ENCODE peak calls at places on chromosomes 7 and 10, in seven cellular contexts. One of them, this sample, is unnamed.

GRCh38 chr10:49141541-49142332 is 7.9 kb upstream of the FAM170B start:
- DNase-seq in Peyer's patch: no peak
- DNase-seq in left lung: no peak
- DNase-seq in hepatocyte: no peak
- DNase-seq in esophagus squamous epithelium: no peak
- DNase-seq in WTC11: no peak
- DNase-seq in GM13976: peak
- DNase-seq in this sample: no peak

GRCh38 chr7:112505495-112505894 is 24.7 kb downstream of the LSMEM1 start:
- DNase-seq in Peyer's patch: no peak
- DNase-seq in left lung: no peak
- DNase-seq in hepatocyte: peak
- DNase-seq in esophagus squamous epithelium: no peak
- DNase-seq in WTC11: no peak
- DNase-seq in GM13976: no peak
- DNase-seq in this sample: no peak

GRCh38 chr10:95467162-95467599 is 94.0 kb downstream of the SORBS1 start:
- DNase-seq in Peyer's patch: no peak
- DNase-seq in left lung: no peak
- DNase-seq in hepatocyte: peak
- DNase-seq in esophagus squamous epithelium: no peak
- DNase-seq in WTC11: peak
- DNase-seq in GM13976: no peak
- DNase-seq in this sample: no peak

GRCh38 chr10:62050941-62051433 is 149.5 kb downstream of the ARID5B start:
- DNase-seq in Peyer's patch: no peak
- DNase-seq in left lung: peak
- DNase-seq in hepatocyte: peak
- DNase-seq in esophagus squamous epithelium: no peak
- DNase-seq in WTC11: no peak
- DNase-seq in GM13976: peak
- DNase-seq in this sample: no peak

GRCh38 chr10:46220872-46221538 is 65.8 kb upstream of the ANTXRL start:
- DNase-seq in Peyer's patch: peak
- DNase-seq in left lung: no peak
- DNase-seq in hepatocyte: no peak
- DNase-seq in esophagus squamous epithelium: no peak
- DNase-seq in WTC11: no peak
- DNase-seq in GM13976: no peak
- DNase-seq in this sample: no peak

GRCh38 chr7:75572814-75573213 is 80.7 kb downstream of the SPDYE5 start:
- DNase-seq in Peyer's patch: no peak
- DNase-seq in left lung: no peak
- DNase-seq in hepatocyte: no peak
- DNase-seq in esophagus squamous epithelium: no peak
- DNase-seq in WTC11: no peak
- DNase-seq in GM13976: no peak
- DNase-seq in this sample: no peak

GRCh38 chr10:69383485-69384089 is 33.1 kb downstream of the TACR2 start:
- DNase-seq in Peyer's patch: no peak
- DNase-seq in left lung: no peak
- DNase-seq in hepatocyte: no peak
- DNase-seq in esophagus squamous epithelium: no peak
- DNase-seq in WTC11: no peak
- DNase-seq in GM13976: no peak
- DNase-seq in this sample: no peak

GRCh38 chr7:142513221-142513955 is 235.9 kb upstream of the PRSS1 start:
- DNase-seq in Peyer's patch: no peak
- DNase-seq in left lung: no peak
- DNase-seq in hepatocyte: no peak
- DNase-seq in esophagus squamous epithelium: no peak
- DNase-seq in WTC11: no peak
- DNase-seq in GM13976: no peak
- DNase-seq in this sample: no peak

GRCh38 chr7:29945259-29945809 is 44.3 kb downstream of the SCRN1 start:
- DNase-seq in Peyer's patch: no peak
- DNase-seq in left lung: no peak
- DNase-seq in hepatocyte: no peak
- DNase-seq in esophagus squamous epithelium: no peak
- DNase-seq in WTC11: no peak
- DNase-seq in GM13976: no peak
- DNase-seq in this sample: no peak

GRCh38 chr10:35194906-35195305 is 68.3 kb downstream of the CREM start:
- DNase-seq in Peyer's patch: no peak
- DNase-seq in left lung: no peak
- DNase-seq in hepatocyte: peak
- DNase-seq in esophagus squamous epithelium: no peak
- DNase-seq in WTC11: no peak
- DNase-seq in GM13976: no peak
- DNase-seq in this sample: no peak

GRCh38 chr7:21746949-21747348 is 198.8 kb downstream of the CDCA7L start:
- DNase-seq in Peyer's patch: no peak
- DNase-seq in left lung: no peak
- DNase-seq in hepatocyte: no peak
- DNase-seq in esophagus squamous epithelium: no peak
- DNase-seq in WTC11: no peak
- DNase-seq in GM13976: no peak
- DNase-seq in this sample: no peak

GRCh38 chr7:68730871-68731403 is 867.3 kb upstream of the AUTS2 start:
- DNase-seq in Peyer's patch: peak
- DNase-seq in left lung: no peak
- DNase-seq in hepatocyte: peak
- DNase-seq in esophagus squamous epithelium: no peak
- DNase-seq in WTC11: no peak
- DNase-seq in GM13976: no peak
- DNase-seq in this sample: no peak

GRCh38 chr10:111087968-111088505 is 11.2 kb downstream of the ADRA2A start:
- DNase-seq in Peyer's patch: no peak
- DNase-seq in left lung: no peak
- DNase-seq in hepatocyte: no peak
- DNase-seq in esophagus squamous epithelium: no peak
- DNase-seq in WTC11: no peak
- DNase-seq in GM13976: no peak
- DNase-seq in this sample: no peak

GRCh38 chr7:108335264-108335918 is 120.8 kb downstream of the NRCAM start:
- DNase-seq in Peyer's patch: no peak
- DNase-seq in left lung: no peak
- DNase-seq in hepatocyte: peak
- DNase-seq in esophagus squamous epithelium: no peak
- DNase-seq in WTC11: no peak
- DNase-seq in GM13976: no peak
- DNase-seq in this sample: no peak

GRCh38 chr10:86304436-86304835 is 62.2 kb downstream of the GRID1 start:
- DNase-seq in Peyer's patch: no peak
- DNase-seq in left lung: no peak
- DNase-seq in hepatocyte: no peak
- DNase-seq in esophagus squamous epithelium: no peak
- DNase-seq in WTC11: no peak
- DNase-seq in GM13976: no peak
- DNase-seq in this sample: no peak

GRCh38 chr7:31883761-31884164 is 186.4 kb downstream of the PDE1C start:
- DNase-seq in Peyer's patch: no peak
- DNase-seq in left lung: no peak
- DNase-seq in hepatocyte: no peak
- DNase-seq in esophagus squamous epithelium: no peak
- DNase-seq in WTC11: no peak
- DNase-seq in GM13976: peak
- DNase-seq in this sample: no peak

GRCh38 chr7:13262929-13263530 is 575.6 kb downstream of the ARL4A start:
- DNase-seq in Peyer's patch: no peak
- DNase-seq in left lung: no peak
- DNase-seq in hepatocyte: peak
- DNase-seq in esophagus squamous epithelium: no peak
- DNase-seq in WTC11: no peak
- DNase-seq in GM13976: no peak
- DNase-seq in this sample: no peak

DNA sequence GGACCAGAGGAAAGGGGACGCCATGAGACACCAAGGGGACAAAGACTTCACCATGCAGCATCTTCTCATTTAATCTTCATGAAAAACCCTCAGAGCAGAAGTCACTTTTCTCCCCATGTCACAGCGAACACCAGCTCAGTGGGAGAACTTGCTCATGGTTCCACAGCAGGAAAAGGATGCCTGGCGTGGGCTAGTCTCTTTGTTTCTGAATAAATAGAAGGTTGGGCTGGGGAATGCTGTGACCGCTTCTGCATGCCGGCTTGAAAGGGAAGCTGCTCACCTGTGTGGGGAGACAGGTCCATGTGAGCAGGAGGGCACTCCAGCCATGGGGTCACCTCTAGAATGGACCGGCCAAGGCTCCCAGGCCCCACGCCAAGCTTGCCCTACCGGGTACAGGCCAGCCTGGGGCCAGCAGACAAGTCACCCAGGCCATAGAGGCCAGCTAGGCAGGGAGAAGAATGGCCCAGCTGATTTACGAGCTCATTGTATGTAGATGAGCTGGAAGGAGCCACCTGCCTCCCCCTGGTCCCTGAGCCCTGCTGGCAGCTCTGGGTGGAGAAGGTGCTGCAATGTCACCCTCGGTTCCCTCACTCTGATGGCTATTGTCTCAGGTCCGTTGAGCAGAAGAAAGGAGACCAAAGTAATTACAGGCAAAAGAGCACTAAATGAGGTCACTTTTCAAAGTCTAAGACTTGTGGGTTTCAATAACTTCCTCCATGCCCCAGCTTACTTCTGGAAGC is 82.0 kb upstream of the PDZD8 start:
- DNase-seq in Peyer's patch: no peak
- DNase-seq in left lung: no peak
- DNase-seq in hepatocyte: no peak
- DNase-seq in esophagus squamous epithelium: no peak
- DNase-seq in WTC11: no peak
- DNase-seq in GM13976: no peak
- DNase-seq in this sample: no peak
- TF ChIP-seq CTCF in Peyer's patch: no peak
- TF ChIP-seq CTCF in left lung: no peak
- TF ChIP-seq CTCF in hepatocyte: no peak
- TF ChIP-seq CTCF in esophagus squamous epithelium: no peak
- TF ChIP-seq CTCF in WTC11: no peak
- TF ChIP-seq CTCF in GM13976: no peak
- TF ChIP-seq CTCF in this sample: no peak

GRCh38 chr7:41326616-41327015 is 376.3 kb downstream of the INHBA start:
- DNase-seq in Peyer's patch: no peak
- DNase-seq in left lung: no peak
- DNase-seq in hepatocyte: no peak
- DNase-seq in esophagus squamous epithelium: no peak
- DNase-seq in WTC11: no peak
- DNase-seq in GM13976: no peak
- DNase-seq in this sample: no peak

GRCh38 chr7:41323811-41324210 is 379.1 kb downstream of the INHBA start:
- DNase-seq in Peyer's patch: no peak
- DNase-seq in left lung: no peak
- DNase-seq in hepatocyte: no peak
- DNase-seq in esophagus squamous epithelium: no peak
- DNase-seq in WTC11: no peak
- DNase-seq in GM13976: no peak
- DNase-seq in this sample: no peak

GRCh38 chr7:41331194-41331593 is 371.7 kb downstream of the INHBA start:
- DNase-seq in Peyer's patch: no peak
- DNase-seq in left lung: no peak
- DNase-seq in hepatocyte: no peak
- DNase-seq in esophagus squamous epithelium: no peak
- DNase-seq in WTC11: no peak
- DNase-seq in GM13976: no peak
- DNase-seq in this sample: no peak

GRCh38 chr7:41328544-41328943 is 374.3 kb downstream of the INHBA start:
- DNase-seq in Peyer's patch: no peak
- DNase-seq in left lung: no peak
- DNase-seq in hepatocyte: no peak
- DNase-seq in esophagus squamous epithelium: no peak
- DNase-seq in WTC11: no peak
- DNase-seq in GM13976: no peak
- DNase-seq in this sample: no peak

DNA sequence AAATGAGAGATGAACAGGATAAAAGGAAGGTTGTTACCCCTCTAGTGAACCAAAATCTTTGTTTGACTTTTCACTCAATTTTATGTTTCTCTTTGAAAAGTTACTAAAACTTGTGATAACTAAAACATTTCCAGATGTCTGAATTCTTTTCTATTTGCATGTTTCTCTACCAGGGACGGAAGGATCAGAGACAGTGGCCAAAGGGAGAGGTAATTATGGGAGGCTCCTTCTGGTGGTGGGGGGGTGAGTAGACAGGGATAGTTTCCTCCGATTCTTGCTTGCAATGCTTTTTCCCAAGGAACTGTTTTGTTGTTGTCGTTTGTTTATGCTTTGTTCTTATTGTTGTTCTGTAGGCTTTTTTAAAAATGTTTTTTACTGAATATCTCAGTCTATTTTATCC is 374.8 kb downstream of the INHBA start:
- DNase-seq in Peyer's patch: no peak
- DNase-seq in left lung: no peak
- DNase-seq in hepatocyte: no peak
- DNase-seq in esophagus squamous epithelium: no peak
- DNase-seq in WTC11: no peak
- DNase-seq in GM13976: no peak
- DNase-seq in this sample: no peak
- TF ChIP-seq CTCF in Peyer's patch: no peak
- TF ChIP-seq CTCF in left lung: no peak
- TF ChIP-seq CTCF in hepatocyte: no peak
- TF ChIP-seq CTCF in esophagus squamous epithelium: no peak
- TF ChIP-seq CTCF in WTC11: no peak
- TF ChIP-seq CTCF in GM13976: no peak
- TF ChIP-seq CTCF in this sample: no peak

DNA sequence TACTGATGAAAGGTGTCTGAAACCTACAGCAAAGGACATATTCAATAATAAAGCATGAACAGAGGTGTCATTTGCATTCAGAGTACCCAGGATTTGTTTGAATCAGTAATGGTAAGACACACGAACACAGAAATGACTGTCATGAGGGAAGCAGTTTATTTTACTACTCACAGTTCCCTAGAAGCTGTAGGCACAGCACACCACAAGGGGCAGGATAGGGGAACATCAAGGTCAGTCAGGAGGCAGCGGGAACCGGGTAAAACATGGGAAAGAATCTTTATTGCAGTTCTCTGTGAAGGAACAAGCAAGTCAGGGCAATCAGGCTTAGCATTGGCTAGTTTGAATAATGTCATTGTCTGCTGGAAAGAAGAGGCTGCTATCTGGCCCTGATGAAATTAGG is 70.2 kb upstream of the PDSS1 start:
- DNase-seq in Peyer's patch: no peak
- DNase-seq in left lung: no peak
- DNase-seq in hepatocyte: peak
- DNase-seq in esophagus squamous epithelium: no peak
- DNase-seq in WTC11: peak
- DNase-seq in GM13976: no peak
- DNase-seq in this sample: no peak
- TF ChIP-seq CTCF in Peyer's patch: peak
- TF ChIP-seq CTCF in left lung: no peak
- TF ChIP-seq CTCF in hepatocyte: peak
- TF ChIP-seq CTCF in esophagus squamous epithelium: no peak
- TF ChIP-seq CTCF in WTC11: no peak
- TF ChIP-seq CTCF in GM13976: no peak
- TF ChIP-seq CTCF in this sample: no peak

DNA sequence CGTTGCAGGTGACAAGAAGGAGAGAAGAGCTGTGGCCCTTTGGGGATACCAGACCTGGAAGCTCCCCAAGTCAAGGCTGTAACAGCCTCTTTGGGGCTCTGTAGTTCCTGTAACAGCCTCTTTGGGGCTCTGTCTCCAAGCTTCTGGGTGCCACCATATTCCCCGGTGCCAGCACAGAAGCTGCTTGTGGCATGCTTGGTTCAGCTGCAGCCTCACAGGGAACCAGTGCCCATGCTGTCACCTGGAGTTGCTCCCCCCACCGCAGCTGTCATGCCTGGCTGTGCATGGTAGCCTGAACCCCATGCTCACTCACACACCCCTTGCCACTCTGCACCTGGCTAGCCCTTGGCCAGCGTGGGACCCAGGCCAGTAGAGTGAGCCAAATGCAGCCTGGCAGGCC is 109.1 kb downstream of the ELAPOR2 start:
- DNase-seq in Peyer's patch: no peak
- DNase-seq in left lung: no peak
- DNase-seq in hepatocyte: no peak
- DNase-seq in esophagus squamous epithelium: no peak
- DNase-seq in WTC11: no peak
- DNase-seq in GM13976: peak
- DNase-seq in this sample: peak
- TF ChIP-seq CTCF in Peyer's patch: peak
- TF ChIP-seq CTCF in left lung: no peak
- TF ChIP-seq CTCF in hepatocyte: no peak
- TF ChIP-seq CTCF in esophagus squamous epithelium: no peak
- TF ChIP-seq CTCF in WTC11: no peak
- TF ChIP-seq CTCF in GM13976: no peak
- TF ChIP-seq CTCF in this sample: no peak

This sample was measured in activated B cell treated with CpG ODN at 0.5 μM for 24 hours.